ENCODE peak calls at places on chromosomes 4 and X, in ten cellular contexts. A is cardiac fibroblast; N is CD8-positive, alpha-beta T cell; F is AG04449; W is left lung; C is body of pancreas; Z is neural progenitor cell; K is HepG2; Y is astrocyte of the spinal cord; M is HL-60. Q is an unnamed sample.

GRCh38 chr4:78057135-78057599 is at the start of gene FRAS1:
- DNase-seq in A (no peak), N (peak; percentile 21), F (no peak), W (peak; percentile 71), C (peak; percentile 62), Z (peak; percentile 87), K (peak; percentile 62), Y (peak; percentile 38), M (no peak), Q (no peak)

GRCh38 chr4:54281060-54281781 is 52.1 kb downstream of the PDGFRA start:
- DNase-seq in A (peak; percentile 93), N (no peak), F (peak; percentile 59), W (no peak), C (peak; percentile 90), Z (no peak), K (no peak), Y (peak; percentile 89), M (no peak), Q (peak; percentile 100)

GRCh38 chrX:108090474-108091265 is 672 bp downstream of the PSMD10 start:
- DNase-seq in A (peak; percentile 54), N (no peak), F (no peak), W (no peak), C (no peak), Z (no peak), K (peak; percentile 13), Y (peak; percentile 21), M (no peak), Q (peak; percentile 40)

GRCh38 chrX:107861056-107861455 is 35.4 kb downstream of the MID2 start:
- DNase-seq in A (peak; percentile 43), N (no peak), F (no peak), W (no peak), C (no peak), Z (no peak), K (no peak), Y (no peak), M (no peak), Q (no peak)

GRCh38 chrX:77936299-77936698 is 25.8 kb downstream of the ATP7A start:
- DNase-seq in A (no peak), N (no peak), F (no peak), W (no peak), C (no peak), Z (no peak), K (no peak), Y (no peak), M (no peak), Q (no peak)

GRCh38 chr4:83535520-83535944 is 376 bp upstream of the GPAT3 start:
- DNase-seq in A (peak; percentile 58), N (peak; percentile 26), F (no peak), W (peak; percentile 83), C (peak; percentile 48), Z (peak; percentile 54), K (peak; percentile 12), Y (peak; percentile 77), M (peak; percentile 45), Q (peak; percentile 72)

GRCh38 chr4:168522371-168522770 is 25.5 kb downstream of the PALLD start:
- DNase-seq in A (no peak), N (no peak), F (no peak), W (no peak), C (no peak), Z (no peak), K (no peak), Y (no peak), M (no peak), Q (no peak)

GRCh38 chrX:155009994-155010472 is 12.5 kb downstream of the F8 start:
- DNase-seq in A (peak; percentile 3), N (no peak), F (no peak), W (no peak), C (no peak), Z (no peak), K (no peak), Y (no peak), M (no peak), Q (peak; percentile 77)

GRCh38 chr4:83261307-83261706 is 23.3 kb downstream of the COQ2 start:
- DNase-seq in A (no peak), N (no peak), F (no peak), W (no peak), C (peak; percentile 66), Z (no peak), K (no peak), Y (no peak), M (no peak), Q (no peak)

GRCh38 chr4:7252051-7252450 is 59.7 kb downstream of the SORCS2 start:
- DNase-seq in A (no peak), N (no peak), F (no peak), W (peak; percentile 53), C (no peak), Z (no peak), K (no peak), Y (no peak), M (no peak), Q (no peak)
- TF ChIP-seq CTCF in A (no peak), N (no peak), F (no peak), W (no peak), C (no peak), Z (no peak), K (no peak), Y (no peak), M (no peak), Q (no peak)

DNA sequence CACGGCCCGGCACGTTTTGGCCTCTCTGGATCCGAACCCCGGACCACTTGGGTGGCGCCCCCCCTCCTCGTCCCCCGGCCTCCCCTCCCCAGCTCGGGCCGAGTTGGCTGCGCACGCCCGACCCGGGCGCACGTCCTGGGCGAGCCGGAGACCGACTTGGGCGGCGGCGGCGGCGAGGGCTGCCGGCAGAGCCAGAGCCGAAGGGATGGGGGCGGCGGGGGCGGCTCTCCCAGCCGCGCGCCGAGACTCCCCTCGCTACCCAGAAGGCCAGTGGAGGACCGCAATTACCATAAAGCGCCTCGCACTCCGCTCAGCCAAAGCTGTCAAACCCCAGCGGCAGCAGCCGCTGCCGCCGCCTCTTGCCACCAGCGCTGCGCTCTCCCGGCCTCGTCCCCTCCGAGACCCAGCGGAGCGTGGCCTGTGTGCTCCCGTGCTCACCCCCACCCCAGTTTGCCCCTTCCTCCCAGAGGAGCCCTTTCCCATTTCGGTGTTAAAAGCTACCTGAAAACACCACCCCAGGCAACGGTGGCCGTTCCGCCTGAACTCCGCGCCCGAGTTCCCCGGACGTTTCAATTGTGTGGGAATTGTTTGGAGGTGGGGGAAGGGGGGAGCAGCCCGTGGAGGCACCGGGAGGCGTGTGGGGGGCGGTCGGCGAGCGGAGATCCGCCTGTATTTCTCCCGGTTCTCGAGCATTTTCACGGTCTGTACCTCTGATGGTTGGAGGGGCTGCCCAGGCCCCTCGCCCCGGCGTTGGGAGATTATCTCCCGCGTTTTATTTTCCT is 697 bp upstream of the BCOR start:
- DNase-seq in A (peak; percentile 51), N (peak; percentile 73), F (no peak), W (no peak), C (peak; percentile 67), Z (peak; percentile 85), K (no peak), Y (peak; percentile 61), M (peak; percentile 51), Q (peak; percentile 52)
- H3K4me3 ChIP-seq in A (peak overlapping the region; percentile 41), N (peak overlapping the region; percentile 47), F (peak overlapping the region; percentile 61), W (peak overlapping the region; percentile 61), C (no peak overlapping the region), Z (peak overlapping the region; percentile 77), K (peak overlapping the region; percentile 47), Y (peak overlapping the region; percentile 55), M (peak overlapping the region; percentile 34), Q (peak overlapping the region; percentile 68)

GRCh38 chr4:7189066-7189465 is 3.3 kb upstream of the SORCS2 start:
- DNase-seq in A (no peak), N (no peak), F (no peak), W (peak; percentile 45), C (no peak), Z (no peak), K (no peak), Y (no peak), M (no peak), Q (no peak)

GRCh38 chr4:7190668-7191545 is 1.4 kb upstream of the SORCS2 start:
- DNase-seq in A (no peak), N (no peak), F (no peak), W (no peak), C (no peak), Z (no peak), K (no peak), Y (no peak), M (no peak), Q (no peak)

GRCh38 chr4:7190278-7190594 is 2.1 kb upstream of the SORCS2 start:
- DNase-seq in A (no peak), N (no peak), F (no peak), W (no peak), C (no peak), Z (no peak), K (no peak), Y (no peak), M (no peak), Q (no peak)

GRCh38 chr4:7187691-7188090 is 4.6 kb upstream of the SORCS2 start:
- DNase-seq in A (no peak), N (no peak), F (no peak), W (no peak), C (no peak), Z (no peak), K (no peak), Y (no peak), M (no peak), Q (no peak)

DNA sequence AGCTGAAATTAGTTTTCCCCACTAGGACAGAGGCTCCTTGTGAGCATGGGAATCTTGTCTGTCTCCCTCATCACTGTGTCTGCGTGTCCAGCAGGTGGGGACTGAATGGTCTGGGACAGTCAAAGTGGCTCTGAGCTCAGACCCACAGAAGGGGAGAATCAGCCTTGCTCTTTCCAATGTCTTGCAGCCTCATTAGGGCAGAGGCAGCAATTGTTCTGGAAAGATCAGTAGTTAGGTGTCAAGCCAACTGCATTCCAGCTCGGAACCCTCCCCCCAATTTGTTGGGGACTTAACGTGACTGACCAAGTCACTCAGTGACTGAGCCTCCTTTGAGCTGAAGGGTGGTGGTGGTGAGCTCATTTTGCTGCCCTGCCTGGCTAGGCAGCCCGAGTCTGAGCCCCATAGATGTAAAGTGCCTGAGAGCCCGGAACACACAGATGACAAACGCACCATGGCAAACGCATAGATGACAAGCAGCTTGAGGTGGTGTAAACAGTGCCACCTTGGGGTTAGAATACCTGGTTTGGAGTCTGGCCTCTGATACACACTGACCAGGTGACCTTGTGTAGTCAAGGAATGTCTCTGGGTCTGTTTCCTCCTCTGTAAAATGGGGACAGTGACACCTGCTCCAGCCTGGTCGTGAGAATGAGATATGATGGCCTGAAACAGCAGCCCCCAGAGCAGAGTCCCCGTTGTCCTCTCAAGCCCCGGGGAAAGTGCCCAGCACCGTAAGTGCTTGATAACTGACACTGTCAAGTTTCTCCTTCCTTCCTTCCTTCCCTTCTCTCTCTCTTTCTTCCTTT is 2.7 kb upstream of the SORCS2 start:
- DNase-seq in A (no peak), N (no peak), F (no peak), W (no peak), C (peak; percentile 33), Z (peak; percentile 22), K (peak; percentile 21), Y (no peak), M (no peak), Q (no peak)
- TF ChIP-seq CTCF in A (no peak), N (no peak), F (no peak), W (no peak), C (no peak), Z (peak; percentile 8), K (peak; percentile 48), Y (no peak), M (no peak), Q (no peak)

DNA sequence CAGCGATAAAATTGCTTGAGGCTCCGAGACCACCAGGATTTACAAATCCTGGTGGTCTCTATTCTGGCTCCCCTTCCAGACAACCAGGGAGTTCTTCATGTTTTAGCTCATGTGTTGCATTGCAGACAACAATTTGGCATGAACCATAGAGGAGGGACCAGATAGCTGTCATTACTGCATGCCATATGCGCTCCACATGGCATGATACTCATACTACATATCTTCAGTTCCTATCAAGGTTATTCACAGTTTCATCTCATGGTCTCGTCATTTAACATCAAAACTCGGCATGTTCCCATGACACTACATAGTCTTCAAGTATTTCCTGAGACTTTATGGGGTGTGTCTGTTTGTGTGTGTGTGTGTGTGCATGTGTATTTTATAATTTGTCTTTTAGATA is 220.3 kb downstream of the OR13H1 start:
- DNase-seq in A (no peak), N (no peak), F (no peak), W (no peak), C (no peak), Z (no peak), K (no peak), Y (no peak), M (no peak), Q (peak; percentile 19)
- H3K4me3 ChIP-seq in A (no peak overlapping the region), N (no peak overlapping the region), F (no peak overlapping the region), W (no peak overlapping the region), C (no peak overlapping the region), Z (no peak overlapping the region), K (no peak overlapping the region), Y (peak overlapping the region; percentile 37), M (no peak overlapping the region), Q (peak overlapping the region; percentile 55)